ENCODE peak calls at places on chromosome 3, in ten cellular contexts. X, Y, J, W, M, Q, A, D, C and Z are unnamed samples.

GRCh38 chr3:48634661-48635221 is 520 bp downstream of the SLC26A6 start:
- DNase-seq in X (peak), Y (peak), J (peak), W (peak), M (peak), Q (peak), A (no peak), D (peak), C (peak), Z (peak)

GRCh38 chr3:57065588-57065987 is 5.1 kb downstream of the SPATA12 start:
- DNase-seq in X (no peak), Y (no peak), J (no peak), W (peak), M (no peak), Q (no peak), A (no peak), D (no peak), C (no peak), Z (peak)

GRCh38 chr3:167671878-167672427 is 18.2 kb upstream of the WDR49 start:
- DNase-seq in X (no peak), Y (no peak), J (no peak), W (no peak), M (no peak), Q (no peak), A (no peak), D (no peak), C (no peak), Z (no peak)

GRCh38 chr3:195467641-195468390 is 25.0 kb upstream of the ACAP2 start:
- DNase-seq in X (no peak), Y (no peak), J (no peak), W (no peak), M (peak), Q (no peak), A (no peak), D (no peak), C (no peak), Z (peak)

GRCh38 chr3:101898752-101899169 is 49.4 kb downstream of the NFKBIZ start:
- DNase-seq in X (no peak), Y (peak), J (no peak), W (no peak), M (no peak), Q (no peak), A (no peak), D (no peak), C (no peak), Z (no peak)

GRCh38 chr3:190362258-190362657 is 25.7 kb upstream of the CLDN16 start:
- DNase-seq in X (no peak), Y (no peak), J (no peak), W (no peak), M (no peak), Q (no peak), A (no peak), D (no peak), C (no peak), Z (no peak)

GRCh38 chr3:15858547-15859506 is 61.0 kb upstream of the ANKRD28 start:
- DNase-seq in X (peak), Y (peak), J (peak), W (peak), M (no peak), Q (peak), A (no peak), D (peak), C (peak), Z (no peak)

GRCh38 chr3:113086506-113087461 is 96.0 kb downstream of the GTPBP8 start:
- DNase-seq in X (no peak), Y (no peak), J (no peak), W (no peak), M (no peak), Q (no peak), A (no peak), D (no peak), C (no peak), Z (no peak)

GRCh38 chr3:120846073-120846472 is 61.9 kb upstream of the STXBP5L start:
- DNase-seq in X (no peak), Y (no peak), J (no peak), W (no peak), M (no peak), Q (no peak), A (no peak), D (no peak), C (no peak), Z (no peak)

GRCh38 chr3:33001889-33002288 is 50.4 kb downstream of the CCR4 start:
- DNase-seq in X (no peak), Y (no peak), J (no peak), W (no peak), M (peak), Q (no peak), A (no peak), D (no peak), C (no peak), Z (no peak)

GRCh38 chr3:152539191-152539764 is 270.5 kb downstream of the MBNL1 start:
- DNase-seq in X (no peak), Y (peak), J (no peak), W (peak), M (no peak), Q (no peak), A (no peak), D (no peak), C (no peak), Z (no peak)

GRCh38 chr3:54278960-54279359 is 156.6 kb downstream of the CACNA2D3 start:
- DNase-seq in X (no peak), Y (no peak), J (no peak), W (no peak), M (no peak), Q (no peak), A (no peak), D (no peak), C (no peak), Z (no peak)

GRCh38 chr3:20394243-20394642 is 208.2 kb upstream of the SGO1 start:
- DNase-seq in X (no peak), Y (no peak), J (no peak), W (no peak), M (no peak), Q (no peak), A (no peak), D (no peak), C (no peak), Z (no peak)

GRCh38 chr3:190000861-190001196 is 119.9 kb downstream of the P3H2 start:
- DNase-seq in X (no peak), Y (no peak), J (no peak), W (no peak), M (no peak), Q (no peak), A (no peak), D (no peak), C (no peak), Z (no peak)

GRCh38 chr3:99487894-99488293 is 150.5 kb upstream of the COL8A1 start:
- DNase-seq in X (no peak), Y (no peak), J (no peak), W (no peak), M (no peak), Q (no peak), A (no peak), D (no peak), C (no peak), Z (no peak)

GRCh38 chr3:58215317-58216025 is 4.7 kb upstream of the DNASE1L3 start:
- DNase-seq in X (no peak), Y (no peak), J (peak), W (no peak), M (no peak), Q (no peak), A (no peak), D (no peak), C (no peak), Z (no peak)

GRCh38 chr3:186418601-186419238 is 56.7 kb upstream of the DGKG start:
- DNase-seq in X (no peak), Y (no peak), J (no peak), W (no peak), M (no peak), Q (peak), A (no peak), D (peak), C (no peak), Z (no peak)

GRCh38 chr3:99031778-99032177 is 130.3 kb upstream of the DCBLD2 start:
- DNase-seq in X (no peak), Y (no peak), J (no peak), W (no peak), M (no peak), Q (no peak), A (no peak), D (no peak), C (no peak), Z (no peak)

GRCh38 chr3:180707921-180708320 is 28.6 kb upstream of the CCDC39 start:
- DNase-seq in X (no peak), Y (no peak), J (no peak), W (no peak), M (no peak), Q (no peak), A (no peak), D (no peak), C (no peak), Z (no peak)

GRCh38 chr3:87987952-87988351 is 70.9 kb downstream of the CGGBP1 start:
- DNase-seq in X (no peak), Y (no peak), J (no peak), W (no peak), M (peak), Q (no peak), A (no peak), D (no peak), C (no peak), Z (no peak)

GRCh38 chr3:138686771-138687221 is 78.2 kb downstream of the FAIM start:
- DNase-seq in X (no peak), Y (peak), J (peak), W (peak), M (peak), Q (no peak), A (no peak), D (peak), C (no peak), Z (peak)

GRCh38 chr3:11584570-11584969 is 59.1 kb downstream of the VGLL4 start:
- DNase-seq in X (no peak), Y (no peak), J (no peak), W (no peak), M (no peak), Q (peak), A (no peak), D (no peak), C (no peak), Z (no peak)

GRCh38 chr3:79392479-79392878 is 375.3 kb downstream of the ROBO1 start:
- DNase-seq in X (no peak), Y (no peak), J (no peak), W (no peak), M (no peak), Q (no peak), A (no peak), D (no peak), C (no peak), Z (peak)

GRCh38 chr3:158802399-158803023 is 657 bp downstream of the MFSD1 start:
- DNase-seq in X (no peak), Y (peak), J (no peak), W (peak), M (no peak), Q (no peak), A (no peak), D (peak), C (no peak), Z (no peak)

GRCh38 chr3:124266517-124266916 is 274.6 kb upstream of the ROPN1 start:
- DNase-seq in X (no peak), Y (no peak), J (peak), W (peak), M (no peak), Q (no peak), A (no peak), D (peak), C (no peak), Z (no peak)

GRCh38 chr3:10262027-10262426 is 13.8 kb downstream of the TATDN2 start:
- DNase-seq in X (no peak), Y (no peak), J (no peak), W (no peak), M (no peak), Q (no peak), A (no peak), D (no peak), C (no peak), Z (no peak)

GRCh38 chr3:71172951-71173350 is 410.6 kb downstream of the FOXP1 start:
- DNase-seq in X (no peak), Y (no peak), J (no peak), W (no peak), M (peak), Q (no peak), A (no peak), D (no peak), C (no peak), Z (peak)

GRCh38 chr3:9173445-9173844 is 76.0 kb downstream of the SRGAP3 start:
- DNase-seq in X (no peak), Y (no peak), J (no peak), W (no peak), M (no peak), Q (no peak), A (no peak), D (no peak), C (no peak), Z (no peak)

GRCh38 chr3:114231616-114232015 is 5.8 kb downstream of the ZNF80 start:
- DNase-seq in X (no peak), Y (no peak), J (no peak), W (no peak), M (no peak), Q (no peak), A (no peak), D (no peak), C (no peak), Z (no peak)

GRCh38 chr3:118466795-118467330 is 567.8 kb downstream of the IGSF11 start:
- DNase-seq in X (no peak), Y (no peak), J (no peak), W (no peak), M (no peak), Q (no peak), A (no peak), D (no peak), C (no peak), Z (no peak)

GRCh38 chr3:50562866-50563265 is 4.7 kb downstream of the C3orf18 start:
- DNase-seq in X (no peak), Y (no peak), J (no peak), W (no peak), M (peak), Q (no peak), A (no peak), D (no peak), C (no peak), Z (peak)

GRCh38 chr3:141680620-141681389 is 57.3 kb upstream of the RNF7 start:
- DNase-seq in X (no peak), Y (peak), J (peak), W (no peak), M (peak), Q (peak), A (peak), D (peak), C (peak), Z (peak)